ENCODE peak calls at places on chromosomes 4 and X, in eight cellular contexts. A is psoas muscle, S is colonic mucosa, Y is IMR-90, V is PC-9, F is endothelial cell of umbilical vein, Q is neural progenitor cell, K is GM23338. D is an unnamed sample.

GRCh38 chr4:53507671-53508286 is 83.5 kb downstream of the LNX1 start:
- DNase-seq in Q (no peak), K (no peak), S (no peak), Y (peak), F (peak), A (peak), V (no peak), D (peak)

GRCh38 chrX:30643313-30643821 is 9.9 kb upstream of the GK start:
- DNase-seq in Q (no peak), F (no peak), Y (peak), A (no peak), K (no peak), S (no peak), V (no peak), D (no peak)

GRCh38 chr4:67682266-67682665 is 18.7 kb downstream of the UBA6 start:
- DNase-seq in S (no peak), F (no peak), K (no peak), Q (no peak), A (no peak), Y (no peak), V (no peak), D (no peak)

GRCh38 chr4:18389118-18389517 is 367.6 kb upstream of the LCORL start:
- DNase-seq in Q (no peak), A (no peak), V (no peak), K (no peak), Y (no peak), F (no peak), S (no peak), D (no peak)

GRCh38 chr4:38664704-38665401 is 854 bp downstream of the KLF3 start:
- DNase-seq in S (peak), Y (peak), K (peak), Q (peak), A (peak), F (peak), V (no peak), D (peak)

GRCh38 chr4:183960021-183960420 is 54.9 kb downstream of the STOX2 start:
- DNase-seq in F (no peak), Q (peak), A (peak), S (peak), K (peak), V (no peak), Y (peak), D (peak)

GRCh38 chrX:24231169-24231568 is 81.6 kb downstream of the ZFX start:
- DNase-seq in Y (peak), S (no peak), F (peak), A (no peak), K (no peak), Q (no peak), V (peak), D (no peak)

GRCh38 chrX:134418317-134419113 is 41.5 kb upstream of the HPRT1 start:
- DNase-seq in Y (peak), A (no peak), V (no peak), F (no peak), Q (no peak), K (no peak), S (peak), D (no peak)

DNA sequence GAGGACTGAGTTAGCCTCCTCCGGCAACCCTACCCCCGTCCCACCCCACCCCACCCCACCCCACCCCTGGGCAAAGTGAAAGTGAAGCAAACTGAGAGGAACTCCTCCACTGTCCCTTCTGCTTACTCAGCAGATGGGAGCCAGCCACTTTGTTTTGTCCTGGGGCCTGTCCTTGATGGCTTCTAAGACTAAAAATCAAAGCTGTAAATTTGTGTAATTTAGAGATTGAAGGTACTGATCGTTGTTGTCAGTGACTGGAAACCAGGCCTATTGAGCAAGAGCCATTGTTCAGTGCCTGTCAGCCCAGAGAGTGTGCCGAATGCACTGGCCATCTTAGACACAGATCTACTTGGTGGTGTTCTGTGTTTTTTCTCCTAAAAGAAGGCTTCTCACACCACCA is 161.9 kb downstream of the CBR4 start:
- DNase-seq in K (no peak), V (no peak), F (peak), Q (peak), S (no peak), Y (no peak), A (no peak), D (no peak)
- H3K4me3 ChIP-seq in K (no peak), V (no peak), F (no peak), Q (no peak), S (no peak), Y (peak), A (peak), D (peak)

DNA sequence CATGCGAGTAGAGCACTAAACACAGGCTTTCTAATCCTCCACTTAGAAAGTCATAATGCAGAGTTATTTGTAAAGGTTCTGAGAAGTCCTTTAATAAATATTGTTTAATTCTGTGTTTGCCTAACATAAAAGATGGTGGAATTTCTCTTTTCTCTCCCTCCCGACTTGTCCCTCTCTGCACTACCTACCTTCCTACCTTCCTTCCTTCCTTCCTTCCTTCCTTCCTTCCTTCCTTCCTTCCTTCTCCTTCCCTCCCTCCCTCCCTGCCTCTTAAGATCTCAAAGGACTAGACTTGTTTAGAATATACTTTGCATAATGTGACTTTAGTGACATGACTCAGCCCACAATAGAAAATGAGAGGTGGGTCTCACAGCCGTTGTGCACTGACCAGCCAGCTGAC is 156.3 kb upstream of the TAPT1 start:
- DNase-seq in V (no peak), F (no peak), S (no peak), K (no peak), Y (no peak), Q (no peak), A (no peak), D (no peak)
- H3K27ac ChIP-seq in V (no peak), F (no peak), S (no peak), K (no peak), Y (no peak), Q (no peak), A (no peak), D (no peak)

GRCh38 chr4:165627128-165627527 is 245.9 kb upstream of the TLL1 start:
- DNase-seq in V (no peak), K (no peak), F (no peak), S (no peak), Y (no peak), A (no peak), Q (no peak), D (no peak)
- H3K4me3 ChIP-seq in V (peak), K (no peak), F (no peak), S (no peak), Y (no peak), A (no peak), Q (no peak), D (no peak)

GRCh38 chrX:38232287-38232686 is 11.6 kb upstream of the SRPX start:
- DNase-seq in Q (no peak), S (no peak), K (no peak), Y (peak), F (no peak), V (no peak), A (no peak), D (no peak)
- H3K27ac ChIP-seq in Q (no peak), S (no peak), K (no peak), Y (peak), F (no peak), V (no peak), A (no peak), D (peak)

GRCh38 chr4:119026662-119027444 is 108.8 kb upstream of the MYOZ2 start:
- DNase-seq in F (no peak), K (peak), V (no peak), Y (no peak), A (peak), S (no peak), Q (no peak), D (no peak)

GRCh38 chr4:119025916-119026661 is 109.5 kb upstream of the MYOZ2 start:
- DNase-seq in K (no peak), A (peak), Q (no peak), F (no peak), V (peak), S (no peak), Y (peak), D (peak)

GRCh38 chr4:119029847-119030535 is 105.6 kb upstream of the MYOZ2 start:
- DNase-seq in F (no peak), S (no peak), K (no peak), Q (no peak), Y (no peak), A (no peak), V (no peak), D (no peak)

GRCh38 chr4:119028296-119028695 is 107.3 kb upstream of the MYOZ2 start:
- DNase-seq in Q (no peak), S (no peak), Y (no peak), F (no peak), V (no peak), A (no peak), K (no peak), D (no peak)

GRCh38 chr4:119027815-119028214 is 107.8 kb upstream of the MYOZ2 start:
- DNase-seq in S (no peak), F (no peak), Y (no peak), V (no peak), A (no peak), Q (no peak), K (no peak), D (no peak)
- H3K4me3 ChIP-seq in S (no peak), F (no peak), Y (peak), V (no peak), A (peak), Q (no peak), K (no peak), D (peak)

GRCh38 chr4:80127870-80128419 is 54.9 kb upstream of the ANTXR2 start:
- DNase-seq in V (no peak), S (no peak), A (no peak), Q (no peak), Y (no peak), F (no peak), K (no peak), D (no peak)
- H3K27ac ChIP-seq in V (peak), S (no peak), A (no peak), Q (no peak), Y (no peak), F (peak), K (no peak), D (no peak)

DNA sequence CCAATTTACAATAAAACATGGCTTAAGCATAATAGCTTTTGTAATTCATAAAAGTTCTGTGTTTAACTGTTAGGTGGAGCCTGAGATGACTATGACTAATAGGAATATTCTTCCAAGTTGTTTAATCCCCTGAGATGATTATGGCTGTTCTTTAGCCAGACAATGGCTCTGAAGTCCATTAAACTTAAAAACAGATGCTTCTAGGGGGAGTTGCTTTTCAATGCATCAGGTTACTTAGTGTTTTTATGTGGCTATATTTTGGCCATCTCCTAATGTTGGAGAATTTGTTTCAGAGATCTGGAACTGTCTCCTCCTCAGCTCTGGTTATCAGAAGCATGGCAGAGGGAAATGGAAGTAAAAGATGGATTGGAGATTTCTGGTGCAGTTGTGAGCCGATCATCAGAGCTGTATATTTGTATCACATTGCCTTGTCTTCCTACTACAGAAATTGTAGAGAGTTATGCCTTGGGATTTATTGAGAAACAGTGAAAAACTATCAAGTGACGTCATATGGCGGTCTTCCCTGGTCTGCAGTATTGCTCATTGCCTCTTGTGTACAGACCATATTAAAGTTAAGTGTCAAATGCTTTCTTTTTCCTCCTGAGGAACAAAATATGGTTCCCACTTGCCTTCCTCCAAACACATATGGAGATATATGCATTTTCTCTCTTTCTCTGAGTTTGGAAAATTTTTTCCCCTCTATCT is 29.7 kb downstream of the SGMS2 start:
- DNase-seq in A (no peak), V (no peak), Y (peak), F (no peak), S (no peak), K (no peak), Q (no peak), D (no peak)
- H3K4me3 ChIP-seq in A (peak), V (no peak), Y (no peak), F (no peak), S (no peak), K (no peak), Q (no peak), D (peak)

GRCh38 chr4:113469023-113469390 is 292.5 kb downstream of the CAMK2D start:
- DNase-seq in Y (peak), V (no peak), Q (no peak), F (peak), K (no peak), A (no peak), S (no peak), D (no peak)
- H3K27ac ChIP-seq in Y (peak), V (peak), Q (no peak), F (peak), K (peak), A (peak), S (peak), D (peak)

DNA sequence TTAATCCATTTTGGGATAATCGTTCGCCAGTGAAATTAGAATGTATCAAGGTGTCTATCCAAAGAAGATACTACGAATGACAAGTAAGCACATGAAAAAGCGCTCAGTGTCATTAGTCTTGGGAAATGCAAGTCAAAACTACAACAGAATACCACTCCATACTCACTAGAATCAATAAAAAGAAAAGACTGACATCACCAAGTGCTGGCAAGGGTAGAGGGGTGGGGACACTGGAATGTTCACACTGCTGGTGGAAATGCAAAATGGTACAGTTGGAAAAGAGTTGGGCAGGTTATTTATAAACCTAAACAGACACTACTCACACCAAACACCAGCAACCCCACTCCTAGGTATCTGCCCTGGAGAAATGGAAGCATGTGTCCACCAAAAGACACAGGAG is 11.2 kb downstream of the WDR1 start:
- DNase-seq in Y (no peak), V (no peak), K (no peak), S (no peak), Q (no peak), F (no peak), A (no peak), D (no peak)
- H3K4me3 ChIP-seq in Y (no peak), V (no peak), K (no peak), S (no peak), Q (no peak), F (no peak), A (peak), D (no peak)

D was measured in right atrium auricular region.